ENCODE peak calls at places on chromosomes 2 and 18, in ten cellular contexts. F is H54; C is stimulated activated CD4-positive, alpha-beta T cell treated with anti-CD3 and anti-CD28 coated beads, Interleukin-4, amount 100 ng/mL, for 24 hours; P is effector memory CD4-positive, alpha-beta T cell; H is HTR-8/SVneo; N is B cell; A is HS-27A; U is anterior cingulate cortex; K is activated CD8-positive, alpha-beta memory T cell treated with anti-CD3 and anti-CD28 coated beads for 4 hours; J is AG08395. R is an unnamed sample.

GRCh38 chr2:223113161-223113560 is 61.2 kb downstream of the KCNE4 start:
- DNase-seq in A (no peak), H (no peak), F (no peak), C (no peak), P (no peak), U (no peak), J (peak), N (no peak), K (no peak), R (no peak)

GRCh38 chr18:74310411-74310810 is 5.2 kb upstream of the C18orf63 start:
- DNase-seq in K (no peak), J (peak), F (no peak), H (peak), U (no peak), C (no peak), N (no peak), A (peak), P (no peak), R (peak)

GRCh38 chr2:57372237-57372962 is 674.2 kb upstream of the VRK2 start:
- DNase-seq in J (no peak), C (no peak), H (no peak), A (no peak), N (no peak), K (no peak), U (no peak), F (no peak), P (no peak), R (no peak)

GRCh38 chr2:83055338-83056010 is 1403.6 kb downstream of the SUCLG1 start:
- DNase-seq in C (no peak), U (no peak), A (peak), N (no peak), K (no peak), P (no peak), F (peak), J (peak), H (peak), R (peak)

GRCh38 chr2:64780041-64780440 is 126.3 kb upstream of the SERTAD2 start:
- DNase-seq in A (no peak), P (no peak), N (no peak), U (no peak), K (no peak), J (no peak), F (no peak), H (no peak), C (no peak), R (peak)

GRCh38 chr18:58997811-58998337 is 133.2 kb downstream of the ZNF532 start:
- DNase-seq in A (peak), H (no peak), F (no peak), K (no peak), J (peak), U (no peak), P (no peak), N (no peak), C (no peak), R (peak)

GRCh38 chr2:46298522-46299351 is 1.5 kb downstream of the EPAS1 start:
- DNase-seq in C (no peak), A (peak), K (no peak), P (no peak), U (no peak), J (peak), N (peak), H (no peak), F (peak), R (peak)

GRCh38 chr2:178484245-178485041 is 4.2 kb downstream of the PLEKHA3 start:
- DNase-seq in H (no peak), A (no peak), K (no peak), C (no peak), J (no peak), F (no peak), P (no peak), U (no peak), N (no peak), R (peak)

GRCh38 chr2:172945511-172945850 is 130.2 kb upstream of the MAP3K20 start:
- DNase-seq in U (no peak), C (no peak), H (no peak), N (no peak), F (no peak), K (no peak), A (no peak), P (no peak), J (no peak), R (no peak)

GRCh38 chr2:44578401-44579135 is 216.8 kb downstream of the CAMKMT start:
- DNase-seq in H (peak), N (no peak), J (peak), F (no peak), K (no peak), A (no peak), U (no peak), P (no peak), C (no peak), R (no peak)

GRCh38 chr18:26008096-26008495 is 82.3 kb downstream of the SS18 start:
- DNase-seq in K (no peak), J (no peak), P (no peak), C (no peak), F (no peak), N (no peak), H (no peak), A (no peak), U (no peak), R (no peak)

GRCh38 chr2:102434655-102435381 is 11.9 kb downstream of the IL18RAP start:
- DNase-seq in F (no peak), N (no peak), K (no peak), J (no peak), H (no peak), A (no peak), P (no peak), U (no peak), C (no peak), R (peak)

GRCh38 chr18:36813753-36814130 is 15.1 kb downstream of the TPGS2 start:
- DNase-seq in K (no peak), H (no peak), P (no peak), N (no peak), F (no peak), U (no peak), J (no peak), A (no peak), C (no peak), R (no peak)

GRCh38 chr2:177239934-177240600 is 24.5 kb downstream of the NFE2L2 start:
- DNase-seq in C (no peak), P (no peak), N (peak), K (no peak), J (peak), H (peak), F (peak), U (no peak), A (no peak), R (peak)

GRCh38 chr2:188975497-188976102 is 1.4 kb downstream of the COL3A1 start:
- DNase-seq in F (no peak), U (no peak), P (no peak), K (no peak), H (no peak), J (peak), N (no peak), C (no peak), A (peak), R (no peak)

GRCh38 chr2:99337931-99338580 is 867 bp downstream of the EIF5B start:
- DNase-seq in P (peak), C (no peak), A (peak), U (no peak), F (no peak), J (no peak), K (no peak), N (no peak), H (peak), R (no peak)

GRCh38 chr18:67730884-67731283 is 214.4 kb upstream of the DSEL start:
- DNase-seq in K (no peak), P (no peak), H (peak), F (no peak), J (peak), U (no peak), C (no peak), N (no peak), A (peak), R (peak)

GRCh38 chr2:159202568-159203071 is 83.9 kb downstream of the WDSUB1 start:
- DNase-seq in A (peak), U (no peak), J (peak), N (no peak), K (no peak), H (peak), F (peak), P (no peak), C (no peak), R (peak)

GRCh38 chr2:190859347-190860297 is 21.0 kb upstream of the GLS start:
- DNase-seq in N (no peak), K (no peak), F (no peak), U (no peak), P (no peak), A (no peak), H (no peak), C (no peak), J (peak), R (peak)

GRCh38 chr18:8324343-8325065 is 284.7 kb upstream of the RAB12 start:
- DNase-seq in C (no peak), F (no peak), J (no peak), U (no peak), P (no peak), K (no peak), N (no peak), H (no peak), A (no peak), R (no peak)

GRCh38 chr18:45059695-45060094 is 379.0 kb downstream of the SETBP1 start:
- DNase-seq in F (peak), J (peak), A (peak), H (no peak), P (no peak), U (no peak), K (no peak), N (no peak), C (no peak), R (peak)

GRCh38 chr2:232434091-232434490 is 21.9 kb upstream of the ALPI start:
- DNase-seq in N (no peak), F (no peak), U (no peak), A (no peak), K (no peak), C (no peak), P (no peak), H (no peak), J (no peak), R (no peak)

GRCh38 chr18:12246849-12247808 is 7.0 kb upstream of the CIDEA start:
- DNase-seq in K (no peak), N (no peak), U (no peak), H (no peak), P (no peak), F (no peak), J (no peak), C (no peak), A (no peak), R (no peak)

GRCh38 chr2:161625314-161625919 is 1.2 kb downstream of the SLC4A10 start:
- DNase-seq in A (no peak), N (no peak), U (peak), H (peak), F (no peak), P (no peak), K (no peak), J (no peak), C (no peak), R (no peak)

GRCh38 chr2:27303093-27304025 is 4.9 kb downstream of the UCN start:
- DNase-seq in J (peak), P (peak), K (no peak), A (no peak), N (no peak), C (peak), U (no peak), H (peak), F (peak), R (peak)

GRCh38 chr2:134320930-134321329 is 67.1 kb downstream of the MGAT5 start:
- DNase-seq in K (peak), P (peak), H (no peak), A (no peak), C (peak), U (no peak), F (no peak), N (no peak), J (no peak), R (no peak)

GRCh38 chr2:148930046-148930775 is 55.2 kb downstream of the KIF5C start:
- DNase-seq in P (no peak), U (no peak), H (no peak), N (no peak), A (no peak), J (peak), K (no peak), C (no peak), F (no peak), R (no peak)

GRCh38 chr2:62313433-62314227 is 117.7 kb downstream of the B3GNT2 start:
- DNase-seq in P (no peak), N (peak), K (peak), H (no peak), A (no peak), J (no peak), U (no peak), F (no peak), C (no peak), R (no peak)